ENCODE peak calls at places on chromosomes 11 and 22, in six cellular contexts. J is AG04450, A is body of pancreas, X is psoas muscle, S is OCI-LY7, H is right lobe of liver. P is an unnamed sample.

GRCh38 chr11:75035911-75036536 is 47.3 kb downstream of the NEU3 start:
- DNase-seq in X (no peak), H (no peak), J (no peak), A (no peak), S (peak; percentile 16), P (no peak)

GRCh38 chr11:120306519-120307242 is 18.4 kb upstream of the TLCD5 start:
- DNase-seq in A (no peak), X (no peak), S (no peak), H (no peak), J (peak; percentile 63), P (no peak)

GRCh38 chr22:47783433-47784366 is 1021.2 kb downstream of the TBC1D22A start:
- DNase-seq in J (no peak), A (no peak), S (no peak), X (no peak), H (no peak), P (no peak)

GRCh38 chr22:40668611-40669390 is 10.5 kb upstream of the MCHR1 start:
- DNase-seq in S (no peak), H (no peak), A (no peak), J (no peak), X (no peak), P (no peak)

GRCh38 chr22:33919591-33920501 is at the start of gene LARGE1:
- DNase-seq in J (no peak), H (peak; percentile 69), A (peak; percentile 72), X (peak; percentile 69), S (peak; percentile 52), P (no peak)

GRCh38 chr22:25757686-25758085 is 15.7 kb downstream of the MYO18B start:
- DNase-seq in S (no peak), X (no peak), J (no peak), A (no peak), H (no peak), P (no peak)

GRCh38 chr22:37647928-37648327 is 8.5 kb downstream of the SH3BP1 start:
- DNase-seq in X (no peak), J (no peak), S (no peak), A (peak; percentile 76), H (no peak), P (no peak)

GRCh38 chr11:74707602-74708510 is 23.4 kb downstream of the CHRDL2 start:
- DNase-seq in A (no peak), J (no peak), X (no peak), S (no peak), H (no peak), P (no peak)

GRCh38 chr22:17858033-17858432 is 83.8 kb upstream of the BID start:
- DNase-seq in J (no peak), H (no peak), X (no peak), S (no peak), A (no peak), P (no peak)

GRCh38 chr11:2574553-2575535 is 125.0 kb downstream of the KCNQ1OT1 start:
- DNase-seq in H (peak; percentile 42), X (peak; percentile 30), A (peak; percentile 13), J (no peak), S (no peak), P (peak; percentile 23)

GRCh38 chr22:37999640-38000272 is 15.4 kb upstream of the SOX10 start:
- DNase-seq in X (peak; percentile 87), S (peak; percentile 4), H (no peak), J (no peak), A (no peak), P (no peak)

GRCh38 chr11:13030857-13031256 is 21.7 kb downstream of the RASSF10 start:
- DNase-seq in A (peak; percentile 91), X (peak; percentile 58), H (peak; percentile 49), J (no peak), S (no peak), P (no peak)

GRCh38 chr11:99682646-99683045 is 661.9 kb downstream of the CNTN5 start:
- DNase-seq in J (no peak), X (no peak), S (no peak), A (no peak), H (no peak), P (no peak)

GRCh38 chr11:97722065-97722464 is 1298.7 kb upstream of the CNTN5 start:
- DNase-seq in J (peak; percentile 81), S (no peak), A (no peak), X (no peak), H (no peak), P (no peak)

GRCh38 chr22:30922151-30922611 is 46.4 kb downstream of the MORC2 start:
- DNase-seq in J (no peak), H (peak; percentile 85), X (peak; percentile 83), S (peak; percentile 91), A (peak; percentile 71), P (no peak)

GRCh38 chr11:60360621-60361020 is 17.7 kb upstream of the MS4A7 start:
- DNase-seq in X (no peak), J (no peak), H (no peak), S (peak; percentile 65), A (no peak), P (no peak)

GRCh38 chr22:20764729-20765128 is 9.2 kb upstream of the SERPIND1 start:
- DNase-seq in S (no peak), H (no peak), A (no peak), J (no peak), X (no peak), P (no peak)

GRCh38 chr11:80393210-80393609 is 952.4 kb upstream of the TENM4 start:
- DNase-seq in S (no peak), H (no peak), A (no peak), J (no peak), X (no peak), P (no peak)

GRCh38 chr22:19872779-19873137 is 18.1 kb upstream of the GNB1L start:
- DNase-seq in H (peak; percentile 45), X (peak; percentile 50), A (peak; percentile 71), J (no peak), S (no peak), P (no peak)

GRCh38 chr22:22933100-22933806 is 45.6 kb downstream of the IGLL5 start:
- DNase-seq in J (no peak), S (no peak), X (no peak), H (no peak), A (no peak), P (no peak)

GRCh38 chr22:46845281-46846153 is 83.1 kb downstream of the TBC1D22A start:
- DNase-seq in A (no peak), S (no peak), J (no peak), H (no peak), X (no peak), P (no peak)

GRCh38 chr11:96315476-96315875 is 27.5 kb downstream of the MAML2 start:
- DNase-seq in X (no peak), A (no peak), S (no peak), J (no peak), H (no peak), P (no peak)

GRCh38 chr22:50577697-50577986 is 585 bp downstream of the CPT1B start:
- DNase-seq in J (no peak), X (no peak), A (no peak), H (no peak), S (no peak), P (no peak)

DNA sequence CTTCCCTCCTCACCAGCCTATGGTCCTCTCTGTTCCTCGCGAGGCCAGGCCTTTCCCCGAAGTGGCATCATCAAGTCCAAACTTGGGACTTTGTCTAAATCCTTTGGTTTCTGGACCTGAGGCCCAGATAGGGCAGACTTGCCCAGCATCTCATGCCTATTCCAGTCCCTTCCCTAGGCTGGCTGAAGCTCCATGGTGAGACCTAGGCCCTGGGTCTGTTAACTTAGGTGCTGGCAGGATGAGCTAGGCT is 11.5 kb downstream of the RELA start:
- DNase-seq in X (peak; percentile 45), S (no peak), A (no peak), J (no peak), H (no peak), P (no peak)
- H3K27ac ChIP-seq in X (peak overlapping the region; percentile 93), S (no peak overlapping the region), A (peak overlapping the region; percentile 97), J (peak overlapping the region; percentile 21), H (no peak overlapping the region), P (no peak overlapping the region)

GRCh38 chr11:70826950-70827349 is 425.4 kb downstream of the SHANK2 start:
- DNase-seq in J (no peak), A (no peak), X (no peak), H (no peak), S (no peak), P (no peak)

GRCh38 chr11:70829160-70829899 is 423.0 kb downstream of the SHANK2 start:
- DNase-seq in X (no peak), J (no peak), A (no peak), H (no peak), S (no peak), P (no peak)

GRCh38 chr11:70825893-70826540 is 426.4 kb downstream of the SHANK2 start:
- DNase-seq in J (no peak), X (no peak), A (peak; percentile 58), H (no peak), S (no peak), P (no peak)

GRCh38 chr11:70826541-70826943 is 425.8 kb downstream of the SHANK2 start:
- DNase-seq in S (no peak), H (no peak), X (no peak), A (peak; percentile 52), J (no peak), P (no peak)

GRCh38 chr11:70828498-70829159 is 423.7 kb downstream of the SHANK2 start:
- DNase-seq in X (no peak), H (no peak), A (no peak), S (no peak), J (no peak), P (no peak)
- H3K27ac ChIP-seq in X (no peak overlapping the region), H (no peak overlapping the region), A (no peak overlapping the region), S (no peak overlapping the region), J (no peak overlapping the region), P (no peak overlapping the region)

DNA sequence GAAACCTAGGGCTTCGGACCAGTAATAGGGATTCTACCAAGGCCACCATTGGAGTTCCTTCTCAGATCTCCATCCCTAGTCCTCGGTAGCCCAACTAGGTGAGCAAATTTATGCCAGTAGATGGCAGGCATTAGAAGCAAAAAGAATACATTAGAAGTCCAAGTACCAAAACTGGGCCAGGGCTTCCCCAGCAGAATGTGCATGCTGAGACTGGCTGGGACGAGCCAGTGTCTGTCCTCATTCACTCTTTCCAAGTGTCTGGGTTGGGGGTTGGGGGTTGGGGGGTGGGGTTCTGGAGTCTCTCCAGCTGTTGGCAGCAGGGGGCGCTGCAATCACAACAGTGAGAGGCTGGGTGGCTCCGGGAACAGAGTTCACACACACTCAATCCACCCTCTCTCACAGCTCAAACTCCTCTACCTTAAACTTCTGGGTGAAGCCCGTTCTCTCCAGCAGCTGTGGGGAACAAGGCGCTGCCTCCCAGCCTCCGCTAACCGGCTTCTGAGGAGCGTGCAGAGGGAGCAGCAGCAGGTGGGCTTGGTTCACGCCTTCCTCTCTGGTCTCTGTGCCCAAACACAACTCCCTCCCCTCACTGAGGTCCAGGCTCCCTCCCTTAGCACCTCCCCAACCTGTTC is 57.5 kb downstream of the BTG4 start:
- DNase-seq in A (no peak), S (peak; percentile 60), J (peak; percentile 38), X (no peak), H (no peak), P (peak; percentile 66)
- H3K27ac ChIP-seq in A (no peak overlapping the region), S (no peak overlapping the region), J (no peak overlapping the region), X (no peak overlapping the region), H (no peak overlapping the region), P (no peak overlapping the region)

GRCh38 chr22:44180706-44181032 is at the start of gene PARVG:
- DNase-seq in H (no peak), S (peak; percentile 31), A (no peak), J (no peak), X (no peak), P (no peak)
- H3K27ac ChIP-seq in H (peak within 1 kb of the TSS; percentile 40), S (no peak within 1 kb of the TSS), A (peak within 1 kb of the TSS; percentile 68), J (no peak within 1 kb of the TSS), X (no peak within 1 kb of the TSS), P (peak within 1 kb of the TSS; percentile 76)

GRCh38 chr11:46917109-46918086 is 952 bp downstream of the LRP4 start:
- DNase-seq in A (no peak), X (no peak), H (no peak), J (no peak), S (no peak), P (no peak)
- H3K27ac ChIP-seq in A (peak overlapping the region; percentile 16), X (peak overlapping the region; percentile 91), H (no peak overlapping the region), J (peak overlapping the region; percentile 57), S (no peak overlapping the region), P (peak overlapping the region; percentile 89)

P was measured in caudate nucleus.